ENCODE peak calls at places on chromosomes 5 and 9, in four cellular contexts. J is SK-N-SH, X is WTC11, T is K562. Q is an unnamed sample.
A peak's percentile ranks its signal among the peaks of the same experiment; 100 is the strongest.

GRCh38 chr5:147733075-147733474 is 49.5 kb downstream of the JAKMIP2 start:
- DNase-seq in T (no peak), X (no peak), J (no peak), Q (no peak)

GRCh38 chr9:137341227-137341626 is 39.2 kb upstream of the NRARP start:
- DNase-seq in J (no peak), X (no peak), T (no peak), Q (no peak)

GRCh38 chr5:178531786-178532185 is 58.4 kb downstream of the COL23A1 start:
- DNase-seq in X (no peak), T (no peak), J (no peak), Q (no peak)

GRCh38 chr5:170360712-170361501 is 28.3 kb downstream of the KCNMB1 start:
- DNase-seq in J (no peak), T (no peak), X (no peak), Q (no peak)

GRCh38 chr9:6667633-6668280 is 22.2 kb upstream of the GLDC start:
- DNase-seq in T (peak; percentile 16), J (peak; percentile 75), X (no peak), Q (no peak)

GRCh38 chr9:128903871-128904371 is 16.9 kb upstream of the PHYHD1 start:
- DNase-seq in J (no peak), X (no peak), T (no peak), Q (no peak)

GRCh38 chr5:173913686-173914321 is 25.7 kb downstream of the CPEB4 start:
- DNase-seq in J (peak; percentile 39), X (no peak), T (no peak), Q (no peak)

GRCh38 chr5:135037519-135038201 is 3.6 kb upstream of the PITX1 start:
- DNase-seq in X (no peak), T (no peak), J (no peak), Q (no peak)

GRCh38 chr5:61766141-61766540 is 434.1 kb downstream of the ZSWIM6 start:
- DNase-seq in J (no peak), T (no peak), X (no peak), Q (no peak)

GRCh38 chr5:122356868-122357267 is 44.8 kb downstream of the SNCAIP start:
- DNase-seq in T (no peak), J (no peak), X (no peak), Q (no peak)

GRCh38 chr9:98342103-98342818 is 86.8 kb upstream of the TBC1D2 start:
- DNase-seq in J (no peak), T (no peak), X (no peak), Q (no peak)

GRCh38 chr9:114309096-114309495 is 13.8 kb upstream of the ORM1 start:
- DNase-seq in X (no peak), T (no peak), J (no peak), Q (no peak)

GRCh38 chr5:142883025-142883424 is 112.8 kb downstream of the ARHGAP26 start:
- DNase-seq in T (no peak), J (no peak), X (no peak), Q (no peak)

GRCh38 chr5:133460172-133460758 is 152.1 kb downstream of the FSTL4 start:
- DNase-seq in X (peak; percentile 80), J (peak; percentile 55), T (peak; percentile 79), Q (no peak)

DNA sequence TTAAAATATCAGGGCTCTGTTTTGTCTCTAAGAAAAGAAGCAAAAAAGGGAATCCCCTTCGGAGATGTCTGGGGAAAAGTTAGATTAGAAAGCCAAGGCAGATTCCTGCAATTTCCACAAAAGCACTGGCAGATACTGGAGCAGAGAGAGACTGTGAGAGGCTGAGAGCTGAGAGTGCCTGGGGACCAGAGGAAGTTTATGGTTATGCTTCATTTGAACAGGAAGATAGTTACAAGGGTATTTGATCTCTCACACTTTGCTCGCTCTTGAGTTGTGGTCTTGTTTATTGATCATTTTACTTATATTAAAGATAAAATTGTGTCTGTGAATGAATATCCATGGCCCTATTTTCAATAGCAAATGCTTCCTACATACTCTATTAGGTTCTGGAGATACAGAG is 32.8 kb upstream of the FAM81B start:
- DNase-seq in T (no peak), J (no peak), X (no peak), Q (no peak)
- TF ChIP-seq USF1 in T (no peak), J (no peak), X (no peak), Q (no peak)

GRCh38 chr9:94824401-94824800 is 97.9 kb downstream of the AOPEP start:
- DNase-seq in T (no peak), X (no peak), J (no peak), Q (no peak)

GRCh38 chr9:94823710-94824109 is 97.2 kb downstream of the AOPEP start:
- DNase-seq in J (no peak), X (no peak), T (no peak), Q (no peak)

GRCh38 chr9:94826044-94826443 is 99.5 kb downstream of the AOPEP start:
- DNase-seq in T (no peak), X (no peak), J (no peak), Q (no peak)

GRCh38 chr9:94825620-94825958 is 99.1 kb downstream of the AOPEP start:
- DNase-seq in T (no peak), X (no peak), J (no peak), Q (no peak)

GRCh38 chr9:94824913-94825619 is 98.6 kb downstream of the AOPEP start:
- DNase-seq in T (no peak), J (no peak), X (no peak), Q (no peak)
- TF ChIP-seq USF1 in T (no peak), J (no peak), X (no peak), Q (no peak)

GRCh38 chr5:40378431-40379175 is 301.1 kb upstream of the PTGER4 start:
- DNase-seq in T (no peak), J (no peak), X (no peak), Q (peak; percentile 62)
- TF ChIP-seq USF1 in T (no peak), J (no peak), X (no peak), Q (no peak)

DNA sequence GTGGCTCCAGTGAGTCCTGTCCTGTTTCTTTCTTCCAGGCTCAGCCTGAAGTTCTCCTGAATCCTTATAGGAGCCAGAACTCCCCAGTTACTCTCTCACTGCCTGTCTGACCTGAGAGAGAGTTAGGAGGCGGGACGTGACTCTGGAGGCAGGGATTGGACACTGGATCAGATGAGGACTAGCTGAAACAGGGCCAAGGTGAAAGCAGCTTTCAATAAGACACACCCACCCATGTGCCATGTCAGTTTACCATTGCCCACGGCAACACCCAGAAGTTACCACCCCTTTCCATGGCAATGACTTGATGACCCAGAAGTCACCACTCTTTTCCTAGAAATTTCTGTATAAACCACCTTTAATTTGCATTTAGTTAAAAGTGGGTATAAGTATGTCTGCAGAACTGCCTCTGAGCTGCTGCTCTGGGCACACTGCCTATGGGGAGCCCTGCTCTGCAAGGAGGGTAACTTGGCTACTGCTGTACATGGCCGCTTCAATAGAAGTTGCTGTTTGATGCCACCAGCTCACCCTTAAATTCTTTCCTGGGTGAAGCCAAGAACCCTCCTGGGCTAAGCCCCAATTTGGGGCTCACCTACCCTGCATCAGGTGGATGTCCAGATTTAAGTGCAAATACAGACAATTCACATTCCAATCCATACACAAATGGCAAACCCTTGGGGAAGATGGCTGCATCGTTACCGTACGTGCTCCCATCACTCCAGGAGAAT is 13.7 kb downstream of the FCN2 start:
- DNase-seq in X (no peak), J (no peak), T (no peak), Q (no peak)
- TF ChIP-seq USF1 in X (no peak), J (no peak), T (no peak), Q (no peak)

GRCh38 chr9:12719431-12719830 is 26.2 kb downstream of the TYRP1 start:
- DNase-seq in X (no peak), T (no peak), J (peak; percentile 22), Q (no peak)

GRCh38 chr9:12720551-12720950 is 27.4 kb downstream of the TYRP1 start:
- DNase-seq in X (no peak), J (no peak), T (no peak), Q (no peak)

GRCh38 chr9:12722131-12722530 is 28.9 kb downstream of the TYRP1 start:
- DNase-seq in T (no peak), X (no peak), J (no peak), Q (no peak)

GRCh38 chr9:12726795-12727194 is 33.6 kb downstream of the TYRP1 start:
- DNase-seq in T (no peak), X (no peak), J (no peak), Q (no peak)

GRCh38 chr9:12723409-12724028 is 30.3 kb downstream of the TYRP1 start:
- DNase-seq in X (no peak), J (no peak), T (no peak), Q (no peak)
- TF ChIP-seq USF1 in X (no peak), J (no peak), T (no peak), Q (no peak)

DNA sequence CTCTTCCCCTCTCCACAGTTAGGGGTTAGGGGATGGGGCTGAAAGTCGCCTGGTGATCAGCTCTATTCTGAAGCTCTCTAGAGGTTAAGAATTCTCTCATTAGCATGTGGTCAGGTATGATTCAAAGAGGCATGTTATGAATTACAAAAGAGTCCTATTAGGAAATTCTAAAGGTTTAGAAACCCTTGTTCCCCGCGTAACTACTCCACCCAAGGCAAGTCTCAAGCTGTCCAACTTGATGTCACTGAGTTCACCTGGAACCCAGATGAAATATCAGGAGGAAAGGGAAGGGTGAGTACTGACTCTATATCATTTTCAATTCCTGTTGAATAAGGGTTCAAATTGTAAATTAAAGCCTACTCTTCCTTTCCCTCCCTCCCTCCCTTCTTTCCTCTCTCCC is 18.1 kb upstream of the RNF145 start:
- DNase-seq in T (no peak), J (no peak), X (no peak), Q (no peak)
- TF ChIP-seq USF1 in T (no peak), J (no peak), X (no peak), Q (no peak)

GRCh38 chr5:149645236-149645635 is 63.9 kb downstream of the ARHGEF37 start:
- DNase-seq in T (no peak), J (no peak), X (no peak), Q (no peak)

GRCh38 chr5:149644629-149645028 is 63.3 kb downstream of the ARHGEF37 start:
- DNase-seq in T (no peak), X (no peak), J (no peak), Q (no peak)

GRCh38 chr5:149646564-149646963 is 65.3 kb downstream of the ARHGEF37 start:
- DNase-seq in T (peak; percentile 47), J (peak; percentile 80), X (no peak), Q (no peak)

GRCh38 chr5:149645725-149646124 is 64.4 kb downstream of the ARHGEF37 start:
- DNase-seq in T (no peak), X (no peak), J (no peak), Q (no peak)

GRCh38 chr5:149647334-149647733 is 66.0 kb downstream of the ARHGEF37 start:
- DNase-seq in T (no peak), J (no peak), X (no peak), Q (no peak)
- TF ChIP-seq USF1 in T (no peak), J (no peak), X (no peak), Q (no peak)